ENCODE peak calls at places on chromosomes 4 and X, in nine cellular contexts. F is T-helper 17 cell, H is H1, T is epithelial cell of esophagus, C is B cell, M is GM13976, P is HT-29, R is hepatic stellate cell, W is HAP-1. N is an unnamed sample.

GRCh38 chr4:5783486-5783885 is 72.5 kb downstream of the EVC start:
- DNase-seq in W (no peak), T (no peak), F (no peak), R (no peak), M (no peak), C (no peak), P (no peak), H (no peak), N (no peak)

GRCh38 chrX:107823456-107823855 is 2.2 kb upstream of the MID2 start:
- DNase-seq in P (no peak), R (peak), F (no peak), W (no peak), T (peak), M (no peak), H (no peak), C (no peak), N (no peak)

GRCh38 chr4:88702780-88703179 is 5.2 kb upstream of the NAP1L5 start:
- DNase-seq in P (no peak), R (no peak), T (no peak), W (no peak), M (no peak), F (no peak), H (no peak), C (no peak), N (no peak)

GRCh38 chr4:7186516-7187296 is 5.6 kb upstream of the SORCS2 start:
- DNase-seq in T (no peak), P (no peak), W (no peak), M (no peak), H (no peak), R (no peak), F (no peak), C (no peak), N (no peak)

GRCh38 chr4:80926446-80926845 is 104.1 kb upstream of the BMP3 start:
- DNase-seq in F (no peak), W (no peak), M (no peak), T (peak), H (no peak), R (peak), C (no peak), P (peak), N (no peak)

GRCh38 chrX:131763674-131764073 is 219.8 kb downstream of the OR13H1 start:
- DNase-seq in F (no peak), P (peak), R (no peak), C (peak), H (no peak), M (peak), W (no peak), T (no peak), N (peak)

GRCh38 chr4:907691-908437 is 24.3 kb downstream of the GAK start:
- DNase-seq in P (no peak), F (no peak), M (no peak), C (no peak), R (no peak), H (no peak), T (no peak), W (no peak), N (no peak)

GRCh38 chr4:76781698-76782595 is 116.0 kb downstream of the SOWAHB start:
- DNase-seq in T (peak), H (no peak), M (peak), W (peak), C (no peak), F (no peak), R (peak), P (peak), N (peak)

GRCh38 chrX:8738588-8739189 is 6.8 kb upstream of the ANOS1 start:
- DNase-seq in C (peak), M (peak), W (peak), P (peak), R (no peak), T (peak), F (peak), H (no peak), N (peak)

GRCh38 chr4:108814327-108814726 is 51.5 kb upstream of the ETNPPL start:
- DNase-seq in W (no peak), P (no peak), H (no peak), M (no peak), F (no peak), T (no peak), R (no peak), C (no peak), N (peak)